ENCODE peak calls at places on chromosomes 12 and 14, in seven cellular contexts. G is DND-41, K is HS-5, H is mesendoderm, Y is iPS DF 6.9, L is pulmonary artery endothelial cell, A is NCI-H1092 treated with DMSO at 0.1 percent for 48 hours. E is an unnamed sample.

GRCh38 chr14:78983126-78983525 is 813.0 kb downstream of the NRXN3 start:
- DNase-seq in G (no peak), K (no peak), H (no peak), Y (no peak), L (no peak), A (no peak), E (no peak)

GRCh38 chr12:24608637-24609285 is 340.1 kb downstream of the BCAT1 start:
- DNase-seq in G (no peak), K (no peak), H (peak; percentile 72), Y (no peak), L (peak; percentile 5), A (no peak), E (no peak)

GRCh38 chr12:42180990-42181611 is 36.4 kb upstream of the GXYLT1 start:
- DNase-seq in G (no peak), K (no peak), H (no peak), Y (no peak), L (no peak), A (no peak), E (no peak)

GRCh38 chr14:50920482-50921225 is 23.6 kb downstream of the PYGL start:
- DNase-seq in G (no peak), K (peak; percentile 84), H (peak; percentile 89), Y (no peak), L (no peak), A (no peak), E (no peak)

GRCh38 chr14:59463773-59464650 is 1.2 kb downstream of the GPR135 start:
- DNase-seq in G (no peak), K (no peak), H (peak; percentile 39), Y (no peak), L (no peak), A (peak; percentile 34), E (no peak)

GRCh38 chr14:49447725-49448124 is 138.5 kb downstream of the RPS29 start:
- DNase-seq in G (no peak), K (no peak), H (no peak), Y (no peak), L (no peak), A (no peak), E (no peak)

GRCh38 chr14:50319721-50320120 is 7.6 kb downstream of the DMAC2L start:
- DNase-seq in G (no peak), K (no peak), H (no peak), Y (no peak), L (no peak), A (no peak), E (no peak)

GRCh38 chr12:51086933-51087332 is 3.5 kb upstream of the CSRNP2 start:
- DNase-seq in G (no peak), K (no peak), H (no peak), Y (no peak), L (no peak), A (no peak), E (no peak)

GRCh38 chr12:110917467-110917866 is 2.9 kb downstream of the MYL2 start:
- DNase-seq in G (no peak), K (peak; percentile 86), H (peak; percentile 80), Y (no peak), L (peak; percentile 59), A (no peak), E (no peak)

GRCh38 chr12:49580572-49581535 is 12.9 kb upstream of the MCRS1 start:
- DNase-seq in G (peak; percentile 66), K (peak; percentile 9), H (peak; percentile 95), Y (peak; percentile 86), L (peak; percentile 37), A (peak; percentile 53), E (peak; percentile 83)

GRCh38 chr14:32436993-32437392 is 107.9 kb downstream of the AKAP6 start:
- DNase-seq in G (no peak), K (no peak), H (no peak), Y (no peak), L (no peak), A (no peak), E (no peak)

GRCh38 chr12:67274186-67274585 is 5.0 kb downstream of the CAND1 start:
- DNase-seq in G (no peak), K (no peak), H (no peak), Y (no peak), L (no peak), A (no peak), E (no peak)

GRCh38 chr12:110657747-110658146 is 31.2 kb downstream of the HVCN1 start:
- DNase-seq in G (no peak), K (no peak), H (no peak), Y (no peak), L (no peak), A (no peak), E (no peak)

GRCh38 chr14:78713716-78714115 is 543.5 kb downstream of the NRXN3 start:
- DNase-seq in G (no peak), K (no peak), H (no peak), Y (no peak), L (no peak), A (no peak), E (no peak)

GRCh38 chr12:76032043-76032981 is 736 bp upstream of the PHLDA1 start:
- DNase-seq in G (no peak), K (peak; percentile 58), H (peak; percentile 94), Y (no peak), L (no peak), A (no peak), E (no peak)

GRCh38 chr14:102848830-102849521 is 71.7 kb downstream of the TRAF3 start:
- DNase-seq in G (no peak), K (no peak), H (no peak), Y (no peak), L (peak; percentile 37), A (peak; percentile 86), E (no peak)

GRCh38 chr12:24778486-24779304 is 170.2 kb downstream of the BCAT1 start:
- DNase-seq in G (no peak), K (peak; percentile 34), H (peak; percentile 65), Y (no peak), L (no peak), A (peak; percentile 14), E (peak; percentile 28)

GRCh38 chr12:106753526-106753925 is 21.0 kb upstream of the RIC8B start:
- DNase-seq in G (no peak), K (no peak), H (no peak), Y (no peak), L (no peak), A (no peak), E (no peak)

GRCh38 chr12:88571543-88571942 is 8.7 kb downstream of the KITLG start:
- DNase-seq in G (no peak), K (no peak), H (no peak), Y (no peak), L (no peak), A (no peak), E (no peak)

GRCh38 chr12:89573081-89573810 is 47.4 kb upstream of the POC1B start:
- DNase-seq in G (no peak), K (no peak), H (no peak), Y (no peak), L (no peak), A (no peak), E (no peak)

GRCh38 chr12:101828463-101829196 is 2.1 kb downstream of the GNPTAB start:
- DNase-seq in G (peak; percentile 51), K (no peak), H (no peak), Y (no peak), L (no peak), A (no peak), E (no peak)

GRCh38 chr12:42094277-42094676 is 50.4 kb downstream of the GXYLT1 start:
- DNase-seq in G (peak; percentile 13), K (no peak), H (peak; percentile 69), Y (no peak), L (no peak), A (no peak), E (no peak)

GRCh38 chr14:93056166-93056839 is 59.4 kb downstream of the ITPK1 start:
- DNase-seq in G (no peak), K (no peak), H (peak; percentile 80), Y (no peak), L (no peak), A (no peak), E (no peak)

GRCh38 chr12:76883151-76883550 is 4.3 kb upstream of the CSRP2 start:
- DNase-seq in G (no peak), K (peak; percentile 72), H (peak; percentile 50), Y (no peak), L (no peak), A (no peak), E (no peak)

GRCh38 chr14:70664698-70665447 is 23.2 kb downstream of the TTC9 start:
- DNase-seq in G (no peak), K (no peak), H (no peak), Y (no peak), L (no peak), A (no peak), E (no peak)

GRCh38 chr14:64971890-64972785 is at the start of gene RAB15:
- DNase-seq in G (peak; percentile 71), K (no peak), H (no peak), Y (no peak), L (no peak), A (peak; percentile 59), E (no peak)

GRCh38 chr12:104615048-104615561 is 158.4 kb downstream of the CHST11 start:
- DNase-seq in G (no peak), K (no peak), H (no peak), Y (no peak), L (no peak), A (no peak), E (no peak)

GRCh38 chr12:124881123-124881522 is 17.5 kb upstream of the SCARB1 start:
- DNase-seq in G (no peak), K (no peak), H (no peak), Y (no peak), L (no peak), A (no peak), E (no peak)

GRCh38 chr12:85688837-85689236 is 147.4 kb downstream of the RASSF9 start:
- DNase-seq in G (no peak), K (no peak), H (no peak), Y (no peak), L (no peak), A (no peak), E (no peak)

E was measured in iPS DF 19.7.